ENCODE peak calls at places on chromosomes 2 and 18, in five cellular contexts. One of them, this sample, is unnamed.

GRCh38 chr18:74532511-74533025 is 1.7 kb upstream of the CNDP1 start:
- DNase-seq in OCI-LY7: no peak
- DNase-seq in heart left ventricle: no peak
- DNase-seq in psoas muscle: no peak
- DNase-seq in left lung: no peak
- DNase-seq in this sample: peak

GRCh38 chr2:199488772-199489400 is 31.1 kb upstream of the SATB2 start:
- DNase-seq in heart left ventricle: no peak
- DNase-seq in OCI-LY7: peak
- DNase-seq in psoas muscle: peak
- DNase-seq in left lung: no peak
- DNase-seq in this sample: no peak

GRCh38 chr2:197560146-197560665 is 44.3 kb downstream of the MOB4 start:
- DNase-seq in left lung: no peak
- DNase-seq in psoas muscle: no peak
- DNase-seq in heart left ventricle: no peak
- DNase-seq in OCI-LY7: no peak
- DNase-seq in this sample: no peak

GRCh38 chr2:206275274-206276160 is 1.1 kb downstream of the ZDBF2 start:
- DNase-seq in psoas muscle: no peak
- DNase-seq in left lung: no peak
- DNase-seq in heart left ventricle: no peak
- DNase-seq in OCI-LY7: peak
- DNase-seq in this sample: no peak

GRCh38 chr2:37274354-37274965 is 43.0 kb downstream of the NDUFAF7 start:
- DNase-seq in OCI-LY7: no peak
- DNase-seq in heart left ventricle: no peak
- DNase-seq in left lung: no peak
- DNase-seq in psoas muscle: no peak
- DNase-seq in this sample: no peak

GRCh38 chr2:175097297-175097696 is 70.7 kb downstream of the ATF2 start:
- DNase-seq in heart left ventricle: no peak
- DNase-seq in psoas muscle: no peak
- DNase-seq in left lung: no peak
- DNase-seq in OCI-LY7: no peak
- DNase-seq in this sample: no peak

GRCh38 chr18:50044402-50044801 is 150.5 kb downstream of the MYO5B start:
- DNase-seq in heart left ventricle: no peak
- DNase-seq in OCI-LY7: no peak
- DNase-seq in psoas muscle: no peak
- DNase-seq in left lung: no peak
- DNase-seq in this sample: no peak

GRCh38 chr2:176114120-176114929 is 2.3 kb upstream of the HOXD10 start:
- DNase-seq in heart left ventricle: no peak
- DNase-seq in left lung: no peak
- DNase-seq in OCI-LY7: no peak
- DNase-seq in psoas muscle: no peak
- DNase-seq in this sample: no peak

GRCh38 chr2:9408641-9409151 is 14.6 kb downstream of the ITGB1BP1 start:
- DNase-seq in left lung: no peak
- DNase-seq in OCI-LY7: no peak
- DNase-seq in heart left ventricle: no peak
- DNase-seq in psoas muscle: no peak
- DNase-seq in this sample: no peak

GRCh38 chr2:40032650-40033319 is 253.7 kb upstream of the THUMPD2 start:
- DNase-seq in psoas muscle: no peak
- DNase-seq in left lung: no peak
- DNase-seq in heart left ventricle: no peak
- DNase-seq in OCI-LY7: no peak
- DNase-seq in this sample: no peak

GRCh38 chr2:31140151-31140550 is 1.9 kb upstream of the GALNT14 start:
- DNase-seq in left lung: no peak
- DNase-seq in psoas muscle: no peak
- DNase-seq in OCI-LY7: no peak
- DNase-seq in heart left ventricle: no peak
- DNase-seq in this sample: no peak

GRCh38 chr2:14451312-14451711 is 181.2 kb upstream of the LRATD1 start:
- DNase-seq in psoas muscle: no peak
- DNase-seq in heart left ventricle: no peak
- DNase-seq in OCI-LY7: no peak
- DNase-seq in left lung: no peak
- DNase-seq in this sample: no peak

GRCh38 chr2:10495311-10495987 is 47.3 kb upstream of the ODC1 start:
- DNase-seq in heart left ventricle: no peak
- DNase-seq in psoas muscle: no peak
- DNase-seq in left lung: no peak
- DNase-seq in OCI-LY7: no peak
- DNase-seq in this sample: peak

GRCh38 chr2:44929680-44930273 is 11.7 kb upstream of the SIX3 start:
- DNase-seq in psoas muscle: no peak
- DNase-seq in OCI-LY7: no peak
- DNase-seq in left lung: no peak
- DNase-seq in heart left ventricle: no peak
- DNase-seq in this sample: no peak

GRCh38 chr2:74573747-74574562 is 19.4 kb downstream of the DOK1 start:
- DNase-seq in OCI-LY7: peak
- DNase-seq in left lung: no peak
- DNase-seq in heart left ventricle: no peak
- DNase-seq in psoas muscle: no peak
- DNase-seq in this sample: no peak

GRCh38 chr2:98263362-98263761 is 82.9 kb upstream of the CNGA3 start:
- DNase-seq in psoas muscle: no peak
- DNase-seq in left lung: no peak
- DNase-seq in OCI-LY7: no peak
- DNase-seq in heart left ventricle: no peak
- DNase-seq in this sample: no peak

GRCh38 chr2:98269830-98270229 is 76.4 kb upstream of the CNGA3 start:
- DNase-seq in psoas muscle: no peak
- DNase-seq in OCI-LY7: no peak
- DNase-seq in left lung: no peak
- DNase-seq in heart left ventricle: no peak
- DNase-seq in this sample: no peak

GRCh38 chr2:98269274-98269673 is 77.0 kb upstream of the CNGA3 start:
- DNase-seq in left lung: no peak
- DNase-seq in OCI-LY7: peak
- DNase-seq in heart left ventricle: peak
- DNase-seq in psoas muscle: no peak
- DNase-seq in this sample: no peak
- TF ChIP-seq CTCF in left lung: peak
- TF ChIP-seq CTCF in OCI-LY7: peak
- TF ChIP-seq CTCF in heart left ventricle: peak
- TF ChIP-seq CTCF in psoas muscle: peak
- TF ChIP-seq CTCF in this sample: peak

DNA sequence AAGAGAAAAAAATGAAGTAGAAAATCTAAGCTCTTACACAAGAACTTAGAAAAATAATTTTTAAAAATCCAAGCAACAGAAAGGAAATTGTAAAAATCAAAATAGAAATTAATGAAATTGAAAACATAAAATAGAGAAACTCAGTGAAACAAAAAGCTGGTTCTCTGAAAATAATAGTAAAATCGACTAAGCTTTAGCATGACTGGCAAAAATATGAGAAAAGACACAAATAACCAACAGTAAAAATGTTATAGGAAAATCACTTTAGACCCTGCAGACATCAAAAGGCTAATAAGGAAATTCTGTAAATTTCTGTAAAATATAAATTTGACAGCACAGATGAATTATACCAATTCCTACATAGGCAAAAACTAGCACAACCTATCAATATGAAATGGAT is 768.9 kb upstream of the LRRTM1 start:
- DNase-seq in OCI-LY7: no peak
- DNase-seq in psoas muscle: no peak
- DNase-seq in heart left ventricle: no peak
- DNase-seq in left lung: no peak
- DNase-seq in this sample: no peak
- H3K4me3 ChIP-seq in OCI-LY7: no peak
- H3K4me3 ChIP-seq in psoas muscle: no peak
- H3K4me3 ChIP-seq in heart left ventricle: no peak
- H3K4me3 ChIP-seq in left lung: no peak
- H3K4me3 ChIP-seq in this sample: no peak

GRCh38 chr2:184452907-184453306 is 145.4 kb upstream of the ZNF804A start:
- DNase-seq in heart left ventricle: no peak
- DNase-seq in psoas muscle: no peak
- DNase-seq in left lung: no peak
- DNase-seq in OCI-LY7: peak
- DNase-seq in this sample: no peak
- TF ChIP-seq CTCF in heart left ventricle: no peak
- TF ChIP-seq CTCF in psoas muscle: no peak
- TF ChIP-seq CTCF in left lung: no peak
- TF ChIP-seq CTCF in OCI-LY7: no peak
- TF ChIP-seq CTCF in this sample: no peak

GRCh38 chr2:233714164-233714563 is 1.5 kb downstream of the UGT1A5 start:
- DNase-seq in OCI-LY7: no peak
- DNase-seq in psoas muscle: no peak
- DNase-seq in left lung: no peak
- DNase-seq in heart left ventricle: no peak
- DNase-seq in this sample: no peak

GRCh38 chr2:233712596-233713261 is at the start of gene UGT1A5:
- DNase-seq in OCI-LY7: no peak
- DNase-seq in psoas muscle: no peak
- DNase-seq in heart left ventricle: no peak
- DNase-seq in left lung: no peak
- DNase-seq in this sample: no peak

GRCh38 chr2:233713262-233713615 is 532 bp downstream of the UGT1A5 start:
- DNase-seq in psoas muscle: no peak
- DNase-seq in left lung: no peak
- DNase-seq in heart left ventricle: no peak
- DNase-seq in OCI-LY7: no peak
- DNase-seq in this sample: no peak

GRCh38 chr2:233718552-233718951 is at the start of gene UGT1A4:
- DNase-seq in left lung: no peak
- DNase-seq in OCI-LY7: no peak
- DNase-seq in psoas muscle: no peak
- DNase-seq in heart left ventricle: no peak
- DNase-seq in this sample: peak
- H3K4me3 ChIP-seq in left lung: no peak
- H3K4me3 ChIP-seq in OCI-LY7: no peak
- H3K4me3 ChIP-seq in psoas muscle: no peak
- H3K4me3 ChIP-seq in heart left ventricle: no peak
- H3K4me3 ChIP-seq in this sample: peak